ENCODE peak calls at places on chromosomes 1 and 21, in nine cellular contexts. I is GM23338, O is HCT116, N is neural progenitor cell, V is OCI-LY7, Y is SK-N-SH, H is GM23248, G is PC-3, R is MM.1S. F is an unnamed sample.

GRCh38 chr1:7410156-7410555 is 360.9 kb upstream of the VAMP3 start:
- DNase-seq in I (no peak), O (no peak), N (no peak), V (no peak), Y (no peak), H (no peak), G (no peak), R (no peak), F (no peak)

GRCh38 chr1:199774433-199775089 is 252.9 kb upstream of the NR5A2 start:
- DNase-seq in I (no peak), O (no peak), N (no peak), V (no peak), Y (no peak), H (peak), G (peak), R (no peak), F (no peak)

GRCh38 chr21:38853421-38853919 is 47.7 kb downstream of the ETS2 start:
- DNase-seq in I (no peak), O (peak), N (no peak), V (peak), Y (no peak), H (peak), G (peak), R (no peak), F (peak)

GRCh38 chr1:36576677-36577076 is 94.0 kb upstream of the CSF3R start:
- DNase-seq in I (peak), O (no peak), N (no peak), V (no peak), Y (no peak), H (no peak), G (no peak), R (no peak), F (no peak)

GRCh38 chr1:84582802-84583587 is 8.8 kb upstream of the CTBS start:
- DNase-seq in I (no peak), O (no peak), N (peak), V (peak), Y (peak), H (no peak), G (peak), R (peak), F (peak)

GRCh38 chr1:15007842-15008241 is 145.7 kb upstream of the TMEM51 start:
- DNase-seq in I (no peak), O (no peak), N (no peak), V (no peak), Y (no peak), H (no peak), G (no peak), R (no peak), F (no peak)

GRCh38 chr1:16351449-16351993 is 759 bp downstream of the FBXO42 start:
- DNase-seq in I (peak), O (no peak), N (peak), V (peak), Y (no peak), H (peak), G (peak), R (no peak), F (peak)

GRCh38 chr1:221203224-221204054 is 324.2 kb downstream of the HLX start:
- DNase-seq in I (peak), O (peak), N (peak), V (peak), Y (peak), H (peak), G (peak), R (peak), F (peak)

GRCh38 chr1:56113679-56114078 is 465.7 kb downstream of the PLPP3 start:
- DNase-seq in I (no peak), O (no peak), N (no peak), V (no peak), Y (no peak), H (no peak), G (no peak), R (no peak), F (no peak)

GRCh38 chr1:100860397-100860991 is 34.1 kb downstream of the EXTL2 start:
- DNase-seq in I (peak), O (no peak), N (peak), V (no peak), Y (no peak), H (peak), G (peak), R (no peak), F (no peak)

GRCh38 chr1:114154963-114155322 is 1.3 kb upstream of the SYT6 start:
- DNase-seq in I (peak), O (no peak), N (peak), V (no peak), Y (peak), H (peak), G (no peak), R (no peak), F (peak)

GRCh38 chr1:87074001-87074795 is 159.8 kb downstream of the HS2ST1 start:
- DNase-seq in I (no peak), O (no peak), N (no peak), V (no peak), Y (no peak), H (peak), G (no peak), R (no peak), F (no peak)

GRCh38 chr21:36704958-36705678 is 6.2 kb downstream of the SIM2 start:
- DNase-seq in I (peak), O (no peak), N (peak), V (no peak), Y (no peak), H (no peak), G (no peak), R (no peak), F (no peak)

GRCh38 chr1:167775178-167775577 is 53.4 kb downstream of the MPZL1 start:
- DNase-seq in I (no peak), O (no peak), N (no peak), V (no peak), Y (no peak), H (peak), G (no peak), R (no peak), F (no peak)

GRCh38 chr1:48697066-48697707 is 79.5 kb downstream of the BEND5 start:
- DNase-seq in I (peak), O (peak), N (peak), V (peak), Y (peak), H (peak), G (peak), R (peak), F (peak)

GRCh38 chr1:79877086-79877485 is 870.6 kb upstream of the ADGRL4 start:
- DNase-seq in I (no peak), O (no peak), N (no peak), V (no peak), Y (no peak), H (no peak), G (no peak), R (no peak), F (no peak)

GRCh38 chr1:41493117-41493536 is 8.6 kb upstream of the EDN2 start:
- DNase-seq in I (no peak), O (peak), N (no peak), V (no peak), Y (no peak), H (peak), G (peak), R (no peak), F (peak)

GRCh38 chr1:75203415-75204277 is 69.5 kb downstream of the LHX8 start:
- DNase-seq in I (peak), O (peak), N (peak), V (peak), Y (peak), H (peak), G (peak), R (peak), F (peak)

GRCh38 chr1:234541281-234541975 is 62.4 kb upstream of the TARBP1 start:
- DNase-seq in I (no peak), O (no peak), N (no peak), V (no peak), Y (no peak), H (peak), G (peak), R (no peak), F (no peak)

GRCh38 chr1:108049083-108049819 is 84.3 kb upstream of the VAV3 start:
- DNase-seq in I (peak), O (no peak), N (peak), V (peak), Y (peak), H (peak), G (peak), R (no peak), F (peak)

GRCh38 chr1:71667224-71667623 is 586.4 kb upstream of the ZRANB2 start:
- DNase-seq in I (no peak), O (no peak), N (no peak), V (no peak), Y (no peak), H (peak), G (peak), R (no peak), F (no peak)

GRCh38 chr1:214991691-214992315 is 90.7 kb upstream of the KCNK2 start:
- DNase-seq in I (no peak), O (no peak), N (no peak), V (no peak), Y (no peak), H (no peak), G (no peak), R (no peak), F (no peak)

GRCh38 chr1:166087734-166088571 is 78.8 kb downstream of the FAM78B start:
- DNase-seq in I (no peak), O (no peak), N (no peak), V (no peak), Y (no peak), H (no peak), G (no peak), R (no peak), F (no peak)

GRCh38 chr1:187630653-187631380 is 802.1 kb downstream of the PLA2G4A start:
- DNase-seq in I (peak), O (no peak), N (peak), V (no peak), Y (no peak), H (no peak), G (no peak), R (no peak), F (no peak)

GRCh38 chr1:169762699-169763098 is 28.8 kb upstream of the SELE start:
- DNase-seq in I (no peak), O (no peak), N (no peak), V (no peak), Y (no peak), H (no peak), G (no peak), R (no peak), F (no peak)

GRCh38 chr1:9010781-9011323 is 15.4 kb downstream of the SLC2A7 start:
- DNase-seq in I (no peak), O (no peak), N (no peak), V (peak), Y (no peak), H (no peak), G (no peak), R (no peak), F (no peak)

GRCh38 chr1:39317910-39318633 is 113.6 kb downstream of the MACF1 start:
- DNase-seq in I (no peak), O (no peak), N (no peak), V (no peak), Y (no peak), H (no peak), G (no peak), R (no peak), F (no peak)

GRCh38 chr1:161946071-161946987 is 77.3 kb downstream of the OLFML2B start:
- DNase-seq in I (peak), O (no peak), N (no peak), V (no peak), Y (no peak), H (peak), G (no peak), R (no peak), F (no peak)
- H3K4me2 ChIP-seq in I (no peak), O (no peak), N (no peak), V (no peak), Y (no peak), H (no peak), G (no peak), R (no peak), F (no peak)

GRCh38 chr1:65431111-65431705 is 10.7 kb downstream of the LEPR start:
- DNase-seq in I (peak), O (no peak), N (peak), V (peak), Y (peak), H (peak), G (peak), R (peak), F (peak)
- TF ChIP-seq EZH2phosphoT487 in I (no peak), O (no peak), N (no peak), V (no peak), Y (no peak), H (no peak), G (no peak), R (no peak), F (no peak)

GRCh38 chr1:31424568-31424967 is 11.6 kb downstream of the SERINC2 start:
- DNase-seq in I (no peak), O (no peak), N (no peak), V (no peak), Y (no peak), H (no peak), G (no peak), R (no peak), F (no peak)

GRCh38 chr1:31420716-31421115 is 7.7 kb downstream of the SERINC2 start:
- DNase-seq in I (no peak), O (no peak), N (no peak), V (no peak), Y (no peak), H (no peak), G (no peak), R (no peak), F (no peak)

GRCh38 chr1:31421404-31422040 is 8.5 kb downstream of the SERINC2 start:
- DNase-seq in I (peak), O (no peak), N (peak), V (peak), Y (no peak), H (peak), G (peak), R (peak), F (no peak)

GRCh38 chr1:31423418-31423947 is 10.5 kb downstream of the SERINC2 start:
- DNase-seq in I (no peak), O (no peak), N (no peak), V (peak), Y (no peak), H (no peak), G (no peak), R (peak), F (no peak)

GRCh38 chr1:31422505-31423319 is 9.7 kb downstream of the SERINC2 start:
- DNase-seq in I (peak), O (peak), N (peak), V (peak), Y (peak), H (peak), G (peak), R (peak), F (peak)
- H3K27ac ChIP-seq in I (no peak), O (peak), N (no peak), V (peak), Y (no peak), H (peak), G (peak), R (peak), F (peak)

GRCh38 chr1:89844860-89845259 is 24.0 kb downstream of the LRRC8D start:
- DNase-seq in I (no peak), O (no peak), N (no peak), V (no peak), Y (no peak), H (no peak), G (no peak), R (no peak), F (no peak)
- H3K4me2 ChIP-seq in I (no peak), O (peak), N (no peak), V (peak), Y (peak), H (peak), G (peak), R (peak), F (peak)

DNA sequence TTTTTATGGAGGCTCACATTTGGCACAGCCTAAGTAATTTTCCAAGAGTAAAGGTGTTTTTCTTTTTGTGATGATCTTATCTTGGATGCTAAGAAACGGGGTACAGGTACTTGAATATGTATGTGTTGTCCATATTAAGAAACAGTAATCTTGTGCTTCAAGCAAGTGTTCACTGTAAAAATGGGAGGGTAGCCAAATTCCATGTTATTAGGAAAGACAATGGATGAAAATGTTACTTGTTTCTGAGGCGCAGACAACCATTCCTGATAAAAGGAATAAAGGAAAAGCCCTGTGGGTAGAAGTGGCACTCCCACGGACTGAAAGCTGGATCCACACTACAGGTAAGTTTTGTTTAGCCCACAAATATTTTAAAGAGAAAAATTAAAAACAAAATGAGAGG is 15.6 kb downstream of the C21orf91 start:
- DNase-seq in I (no peak), O (no peak), N (no peak), V (no peak), Y (no peak), H (no peak), G (no peak), R (no peak), F (no peak)
- TF ChIP-seq EZH2phosphoT487 in I (no peak), O (no peak), N (no peak), V (no peak), Y (no peak), H (no peak), G (no peak), R (no peak), F (no peak)

GRCh38 chr1:183303901-183304300 is 114.3 kb downstream of the NMNAT2 start:
- DNase-seq in I (no peak), O (no peak), N (no peak), V (no peak), Y (no peak), H (peak), G (peak), R (no peak), F (no peak)
- H3K27ac ChIP-seq in I (no peak), O (no peak), N (no peak), V (no peak), Y (peak), H (peak), G (peak), R (no peak), F (no peak)

GRCh38 chr1:152448095-152448494 is 34.0 kb upstream of the CRNN start:
- DNase-seq in I (no peak), O (no peak), N (no peak), V (no peak), Y (no peak), H (peak), G (no peak), R (peak), F (no peak)
- H3K4me2 ChIP-seq in I (no peak), O (no peak), N (no peak), V (no peak), Y (no peak), H (no peak), G (no peak), R (no peak), F (no peak)

GRCh38 chr21:15667824-15668223 is 62.0 kb upstream of the USP25 start:
- DNase-seq in I (no peak), O (no peak), N (peak), V (no peak), Y (no peak), H (no peak), G (no peak), R (no peak), F (no peak)

GRCh38 chr21:15667010-15667409 is 62.8 kb upstream of the USP25 start:
- DNase-seq in I (no peak), O (no peak), N (no peak), V (no peak), Y (no peak), H (peak), G (peak), R (no peak), F (no peak)

GRCh38 chr21:15671188-15671587 is 58.6 kb upstream of the USP25 start:
- DNase-seq in I (no peak), O (no peak), N (no peak), V (no peak), Y (no peak), H (no peak), G (no peak), R (peak), F (no peak)

DNA sequence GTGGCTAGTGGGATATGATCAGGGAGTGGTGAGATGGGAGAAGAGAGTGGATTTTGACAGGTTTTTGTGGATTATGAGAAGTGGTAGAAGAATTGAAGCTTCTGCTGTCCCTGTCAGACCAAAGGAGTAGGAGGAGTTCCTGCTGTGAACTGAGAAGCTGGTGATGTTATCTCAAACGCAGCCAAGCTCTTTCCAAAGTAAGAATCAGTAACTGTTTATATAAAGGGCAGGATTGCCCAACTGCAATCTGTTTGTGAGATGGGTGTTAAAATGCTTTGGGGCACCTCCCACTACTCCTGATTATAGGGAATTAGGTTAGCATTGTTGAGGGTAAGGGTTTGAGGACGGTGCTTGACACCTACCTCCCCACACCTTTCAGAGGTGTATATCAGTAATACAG is 60.5 kb upstream of the USP25 start:
- DNase-seq in I (no peak), O (no peak), N (no peak), V (no peak), Y (no peak), H (peak), G (no peak), R (no peak), F (no peak)
- TF ChIP-seq EZH2phosphoT487 in I (no peak), O (no peak), N (no peak), V (no peak), Y (no peak), H (no peak), G (no peak), R (no peak), F (no peak)

DNA sequence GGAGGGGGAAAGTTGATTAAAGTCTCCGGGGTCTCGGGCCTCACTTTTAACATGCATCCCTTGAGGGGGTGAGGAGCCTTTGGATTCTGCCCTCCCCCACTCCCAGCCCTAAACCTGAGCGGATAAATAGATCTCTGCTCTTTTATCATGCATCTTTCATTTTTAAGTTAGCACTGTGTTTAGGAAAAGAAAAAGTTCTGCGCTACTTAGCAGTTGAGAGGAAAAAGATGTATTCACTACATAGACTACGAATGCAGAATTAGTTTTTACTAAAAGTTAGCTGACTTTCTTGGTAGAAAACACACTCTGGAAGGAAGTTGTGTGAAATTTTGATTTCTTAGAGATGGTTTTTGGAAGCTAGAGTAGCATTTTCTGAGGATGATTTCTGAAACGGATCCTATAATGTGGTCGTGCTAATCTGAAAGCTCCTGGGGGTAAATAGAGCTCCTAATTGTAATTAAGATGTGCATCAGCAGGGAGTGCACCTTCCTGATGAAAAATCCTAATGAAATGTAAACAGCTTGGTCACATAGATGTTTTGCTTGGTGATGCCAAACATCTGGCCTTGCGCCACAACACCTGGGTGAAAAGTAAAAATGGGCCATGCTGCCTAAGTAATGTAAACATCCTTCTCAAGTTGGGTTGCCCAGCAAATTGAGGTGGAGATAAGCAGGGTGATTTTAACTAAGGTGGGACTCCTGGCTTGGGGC is 1.8 kb downstream of the ROR1 start:
- DNase-seq in I (no peak), O (no peak), N (no peak), V (peak), Y (peak), H (no peak), G (peak), R (no peak), F (no peak)
- H3K27ac ChIP-seq in I (peak), O (no peak), N (peak), V (no peak), Y (peak), H (no peak), G (peak), R (no peak), F (peak)